ENCODE peak calls at places on chromosomes 1 and 21, in nine cellular contexts. A is cardiac muscle cell; K is stomach; D is CD8-positive, alpha-beta memory T cell; Y is left ventricle myocardium inferior; T is heart left ventricle; B is tibial artery; U is SJSA1; S is breast epithelium. H is an unnamed sample.

GRCh38 chr1:172340520-172340919 is 80.0 kb upstream of the C1orf105 start:
- DNase-seq in A (no peak), K (no peak), D (no peak), Y (no peak), T (no peak), B (no peak), U (no peak), S (no peak), H (no peak)

GRCh38 chr1:22879445-22879844 is 93.2 kb downstream of the LACTBL1 start:
- DNase-seq in A (no peak), K (no peak), D (no peak), Y (no peak), T (no peak), B (no peak), U (no peak), S (no peak), H (no peak)

GRCh38 chr1:211951856-211952255 is 83.5 kb downstream of the INTS7 start:
- DNase-seq in A (peak), K (no peak), D (no peak), Y (no peak), T (no peak), B (no peak), U (no peak), S (no peak), H (no peak)

GRCh38 chr1:48498096-48498791 is 26.2 kb upstream of the SPATA6 start:
- DNase-seq in A (peak), K (peak), D (peak), Y (peak), T (peak), B (peak), U (peak), S (peak), H (peak)

GRCh38 chr1:98306517-98307089 is 354.9 kb upstream of the SNX7 start:
- DNase-seq in A (no peak), K (no peak), D (no peak), Y (no peak), T (no peak), B (no peak), U (no peak), S (no peak), H (no peak)

GRCh38 chr1:18191037-18191867 is 83.7 kb downstream of the IGSF21 start:
- DNase-seq in A (no peak), K (no peak), D (no peak), Y (no peak), T (no peak), B (no peak), U (no peak), S (no peak), H (no peak)

GRCh38 chr1:51576923-51577322 is 40.0 kb upstream of the OSBPL9 start:
- DNase-seq in A (no peak), K (no peak), D (no peak), Y (no peak), T (no peak), B (no peak), U (no peak), S (no peak), H (no peak)

GRCh38 chr1:54798769-54799641 is 2.1 kb downstream of the TTC22 start:
- DNase-seq in A (peak), K (peak), D (no peak), Y (no peak), T (no peak), B (no peak), U (no peak), S (no peak), H (no peak)

GRCh38 chr21:26534517-26534916 is 38.6 kb downstream of the CYYR1 start:
- DNase-seq in A (no peak), K (no peak), D (no peak), Y (no peak), T (no peak), B (no peak), U (no peak), S (no peak), H (no peak)

GRCh38 chr21:31730687-31731111 is 1.2 kb downstream of the SCAF4 start:
- DNase-seq in A (no peak), K (no peak), D (no peak), Y (no peak), T (no peak), B (no peak), U (peak), S (no peak), H (peak)

GRCh38 chr1:218837051-218837450 is 336.6 kb upstream of the LYPLAL1 start:
- DNase-seq in A (peak), K (no peak), D (no peak), Y (no peak), T (no peak), B (no peak), U (no peak), S (no peak), H (no peak)

GRCh38 chr1:2483970-2484369 is 7.9 kb downstream of the PLCH2 start:
- DNase-seq in A (no peak), K (no peak), D (no peak), Y (no peak), T (no peak), B (no peak), U (no peak), S (no peak), H (no peak)

GRCh38 chr1:244802041-244802440 is 33.4 kb upstream of the COX20 start:
- DNase-seq in A (no peak), K (peak), D (no peak), Y (no peak), T (no peak), B (no peak), U (no peak), S (peak), H (no peak)

GRCh38 chr1:116785006-116785405 is 30.8 kb downstream of the CD2 start:
- DNase-seq in A (no peak), K (no peak), D (no peak), Y (no peak), T (no peak), B (no peak), U (no peak), S (no peak), H (no peak)

GRCh38 chr1:2412773-2413494 is 570 bp upstream of the PEX10 start:
- DNase-seq in A (peak), K (no peak), D (no peak), Y (no peak), T (peak), B (no peak), U (peak), S (no peak), H (no peak)

GRCh38 chr1:203219934-203220333 is 9.5 kb downstream of the CHIT1 start:
- DNase-seq in A (no peak), K (no peak), D (no peak), Y (no peak), T (no peak), B (no peak), U (no peak), S (no peak), H (no peak)

GRCh38 chr1:162666006-162666645 is 33.9 kb downstream of the DDR2 start:
- DNase-seq in A (peak), K (no peak), D (no peak), Y (no peak), T (no peak), B (no peak), U (no peak), S (no peak), H (no peak)

GRCh38 chr1:221711156-221711577 is 30.7 kb downstream of the DUSP10 start:
- DNase-seq in A (no peak), K (no peak), D (no peak), Y (no peak), T (no peak), B (no peak), U (no peak), S (no peak), H (no peak)

GRCh38 chr1:84433253-84434080 is 35.2 kb downstream of the DNASE2B start:
- DNase-seq in A (peak), K (peak), D (no peak), Y (no peak), T (peak), B (peak), U (peak), S (no peak), H (peak)

GRCh38 chr21:45291613-45292398 is 4.1 kb upstream of the POFUT2 start:
- DNase-seq in A (no peak), K (peak), D (no peak), Y (no peak), T (no peak), B (peak), U (no peak), S (peak), H (peak)

GRCh38 chr1:75533085-75533484 is 77.8 kb downstream of the SLC44A5 start:
- DNase-seq in A (no peak), K (no peak), D (no peak), Y (no peak), T (no peak), B (no peak), U (no peak), S (no peak), H (no peak)

GRCh38 chr1:121587777-121588176 is 403.0 kb downstream of the SRGAP2C start:
- DNase-seq in A (no peak), K (no peak), D (no peak), Y (no peak), T (no peak), B (no peak), U (no peak), S (no peak), H (no peak)

GRCh38 chr21:29235714-29236197 is 63.0 kb upstream of the BACH1 start:
- DNase-seq in A (no peak), K (no peak), D (no peak), Y (no peak), T (no peak), B (no peak), U (no peak), S (no peak), H (no peak)

GRCh38 chr21:36306872-36307534 is 13.0 kb upstream of the MORC3 start:
- DNase-seq in A (no peak), K (no peak), D (no peak), Y (no peak), T (no peak), B (no peak), U (no peak), S (no peak), H (no peak)

DNA sequence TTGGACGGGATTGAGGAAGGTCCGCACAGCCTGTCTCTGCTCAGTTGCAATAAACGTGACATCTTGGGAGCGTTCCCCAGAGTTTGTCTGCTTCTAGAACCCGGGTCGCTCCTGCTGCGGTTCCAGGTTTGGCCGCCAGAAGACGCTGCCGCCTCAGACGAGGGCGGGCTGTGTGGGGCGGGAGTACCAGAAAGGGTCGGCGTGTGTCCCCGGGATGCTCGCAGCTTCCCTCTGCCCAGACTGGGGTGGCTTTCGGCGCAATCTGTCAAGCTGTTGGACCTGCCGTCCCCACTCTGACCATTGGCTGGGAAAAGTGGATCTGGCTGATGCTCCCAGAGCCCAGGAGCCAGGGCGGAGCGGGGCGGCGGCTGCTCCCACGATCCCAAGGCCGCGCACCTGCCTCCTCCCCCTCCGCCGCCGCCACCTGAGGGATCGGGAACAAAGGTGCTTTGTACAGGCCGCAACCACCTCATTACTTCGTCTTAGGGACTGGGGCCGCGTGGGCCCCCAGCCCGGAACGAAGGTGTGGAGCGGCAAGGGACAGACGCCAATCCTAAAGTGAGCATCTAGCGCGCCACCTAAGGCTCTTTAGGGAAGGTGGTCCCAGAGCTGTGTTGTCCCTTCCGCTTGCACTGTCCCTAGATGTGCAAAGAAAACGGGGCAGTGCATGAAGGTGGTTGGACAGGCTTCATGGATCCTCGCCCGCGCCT is 683 bp upstream of the EFNA4 start:
- DNase-seq in A (peak), K (peak), D (peak), Y (peak), T (peak), B (no peak), U (no peak), S (peak), H (peak)
- H3K27ac ChIP-seq in A (no peak), K (peak), D (no peak), Y (no peak), T (no peak), B (no peak), U (no peak), S (peak), H (no peak)

DNA sequence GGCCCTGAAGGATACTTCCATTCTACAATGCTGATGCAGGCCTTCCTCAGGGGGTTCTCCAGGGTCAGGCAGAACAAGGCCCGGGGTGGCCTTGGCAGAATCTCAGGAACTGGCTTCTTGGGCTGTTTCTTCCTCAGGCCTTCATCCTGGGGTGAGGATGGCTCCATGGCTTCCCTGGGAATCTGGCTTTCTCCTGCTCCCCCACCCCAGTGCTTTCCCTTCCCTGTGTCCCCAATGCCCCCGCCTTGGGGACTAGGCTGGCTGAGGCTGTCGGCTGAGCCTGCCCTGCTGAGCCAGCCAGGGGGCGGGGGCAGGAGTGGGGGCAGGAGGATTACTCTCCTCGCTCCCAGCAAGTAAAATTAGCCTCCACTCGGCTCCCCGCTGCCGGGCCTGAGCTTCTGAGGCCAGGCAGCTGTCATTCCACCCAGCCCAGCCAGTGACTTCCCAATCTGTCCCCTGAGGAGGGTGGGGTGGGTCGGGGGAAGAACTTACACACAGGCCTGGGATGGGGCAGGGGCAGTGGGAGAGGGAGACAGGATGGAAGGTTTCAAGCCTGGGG is at the start of gene CACNA1S:
- DNase-seq in A (no peak), K (no peak), D (no peak), Y (no peak), T (no peak), B (no peak), U (no peak), S (no peak), H (no peak)
- H3K4me3 ChIP-seq in A (no peak), K (no peak), D (no peak), Y (no peak), T (no peak), B (no peak), U (no peak), S (no peak), H (no peak)

DNA sequence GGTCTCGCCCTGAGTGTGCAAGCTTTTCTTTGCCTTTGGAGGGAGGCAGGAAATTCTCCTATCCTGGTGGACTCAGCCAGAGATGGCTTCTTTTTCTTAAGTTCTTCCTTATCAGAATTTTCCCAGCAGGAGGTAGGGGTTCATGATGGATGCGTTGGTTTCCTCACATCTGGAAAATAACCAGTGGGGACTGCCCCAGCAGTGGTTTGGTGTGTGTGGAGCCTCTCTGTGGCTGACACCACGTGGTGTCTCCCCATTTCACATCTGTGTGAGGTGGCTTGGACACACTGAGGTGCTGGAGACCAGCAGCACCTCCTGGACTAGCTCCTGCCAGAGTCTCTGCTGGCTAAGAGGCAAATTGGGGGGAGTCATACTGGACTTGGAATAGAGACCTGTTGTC is 32.6 kb downstream of the B3GALT5 start:
- DNase-seq in A (no peak), K (no peak), D (no peak), Y (no peak), T (no peak), B (no peak), U (no peak), S (no peak), H (no peak)
- H3K27ac ChIP-seq in A (no peak), K (no peak), D (no peak), Y (no peak), T (no peak), B (no peak), U (no peak), S (no peak), H (no peak)

GRCh38 chr1:25621876-25622275 is 5.3 kb downstream of the MAN1C1 start:
- DNase-seq in A (no peak), K (no peak), D (no peak), Y (no peak), T (no peak), B (no peak), U (no peak), S (no peak), H (no peak)

GRCh38 chr1:25619101-25619890 is 2.7 kb downstream of the MAN1C1 start:
- DNase-seq in A (peak), K (no peak), D (no peak), Y (peak), T (peak), B (no peak), U (peak), S (no peak), H (peak)

GRCh38 chr1:25622526-25622925 is 5.9 kb downstream of the MAN1C1 start:
- DNase-seq in A (no peak), K (no peak), D (no peak), Y (no peak), T (no peak), B (no peak), U (no peak), S (no peak), H (no peak)

GRCh38 chr1:25620211-25620610 is 3.6 kb downstream of the MAN1C1 start:
- DNase-seq in A (no peak), K (no peak), D (no peak), Y (no peak), T (no peak), B (no peak), U (no peak), S (no peak), H (no peak)

DNA sequence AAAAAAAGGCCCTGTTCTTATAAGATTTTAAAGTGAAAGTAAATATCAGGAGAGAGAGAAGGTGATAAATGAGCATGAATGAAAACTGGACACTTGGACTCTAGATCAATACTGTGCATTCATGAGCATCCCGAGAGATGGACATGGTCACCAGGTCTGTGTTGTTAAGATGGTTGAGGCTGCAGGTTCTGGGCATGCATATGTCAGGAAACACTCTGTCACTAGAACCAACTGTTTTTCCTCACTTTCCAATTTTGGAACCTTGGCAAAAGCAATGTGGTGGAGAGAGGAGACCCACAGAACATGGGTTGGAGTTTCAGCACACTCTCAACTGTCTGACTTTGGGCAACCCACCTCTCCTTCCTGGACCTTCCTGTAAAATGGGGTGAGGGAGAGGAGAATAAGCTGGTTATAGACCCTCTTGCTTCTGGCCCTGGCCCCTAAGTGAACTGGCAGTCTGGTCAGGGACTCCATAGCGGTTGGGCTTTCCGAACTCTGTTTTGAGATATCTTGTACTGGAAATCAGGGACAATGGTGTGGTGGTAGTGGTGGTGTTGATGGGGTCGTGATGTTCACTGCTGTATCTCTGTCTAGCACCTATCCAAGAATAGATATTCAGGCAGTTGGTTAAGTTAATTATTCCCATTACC is 4.2 kb downstream of the MAN1C1 start:
- DNase-seq in A (no peak), K (no peak), D (no peak), Y (no peak), T (no peak), B (no peak), U (no peak), S (no peak), H (no peak)
- H3K4me3 ChIP-seq in A (peak), K (no peak), D (peak), Y (peak), T (no peak), B (no peak), U (no peak), S (no peak), H (no peak)

GRCh38 chr1:33381979-33382378 is 48.9 kb downstream of the PHC2 start:
- DNase-seq in A (no peak), K (no peak), D (no peak), Y (no peak), T (no peak), B (no peak), U (no peak), S (no peak), H (no peak)
- H3K27ac ChIP-seq in A (no peak), K (no peak), D (no peak), Y (peak), T (peak), B (no peak), U (no peak), S (no peak), H (no peak)

DNA sequence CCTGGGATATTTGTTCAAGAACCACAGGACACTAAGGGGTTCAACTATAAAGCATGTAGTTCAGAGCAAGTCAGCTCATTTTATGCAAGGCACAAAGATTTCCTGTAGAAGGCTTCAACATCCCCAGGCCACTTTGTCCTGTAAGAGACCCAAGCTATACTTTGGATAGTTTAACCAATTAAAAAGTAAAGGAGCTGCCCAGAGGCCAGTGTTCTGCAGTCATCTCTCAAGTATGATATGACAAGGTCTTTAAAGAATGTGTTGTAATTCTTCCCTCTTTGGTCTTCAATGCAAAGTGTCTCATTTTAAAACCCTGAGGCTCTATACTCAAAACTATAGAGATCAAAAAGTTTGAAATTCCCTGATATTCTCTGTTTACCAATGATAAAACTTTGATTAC is 34.1 kb downstream of the KRTAP20-3 start:
- DNase-seq in A (no peak), K (no peak), D (no peak), Y (no peak), T (no peak), B (no peak), U (peak), S (no peak), H (no peak)
- H3K4me3 ChIP-seq in A (no peak), K (no peak), D (no peak), Y (no peak), T (no peak), B (no peak), U (no peak), S (no peak), H (no peak)

GRCh38 chr1:192630521-192631287 is 5.2 kb upstream of the RGS13 start:
- DNase-seq in A (no peak), K (no peak), D (no peak), Y (no peak), T (no peak), B (no peak), U (no peak), S (no peak), H (no peak)

GRCh38 chr1:192629602-192630001 is 6.3 kb upstream of the RGS13 start:
- DNase-seq in A (no peak), K (no peak), D (no peak), Y (no peak), T (no peak), B (no peak), U (no peak), S (no peak), H (no peak)

GRCh38 chr1:192628406-192629057 is 7.4 kb upstream of the RGS13 start:
- DNase-seq in A (no peak), K (no peak), D (no peak), Y (no peak), T (no peak), B (no peak), U (no peak), S (no peak), H (no peak)

GRCh38 chr1:192626366-192627179 is 9.4 kb upstream of the RGS13 start:
- DNase-seq in A (peak), K (no peak), D (no peak), Y (no peak), T (no peak), B (no peak), U (no peak), S (no peak), H (no peak)

DNA sequence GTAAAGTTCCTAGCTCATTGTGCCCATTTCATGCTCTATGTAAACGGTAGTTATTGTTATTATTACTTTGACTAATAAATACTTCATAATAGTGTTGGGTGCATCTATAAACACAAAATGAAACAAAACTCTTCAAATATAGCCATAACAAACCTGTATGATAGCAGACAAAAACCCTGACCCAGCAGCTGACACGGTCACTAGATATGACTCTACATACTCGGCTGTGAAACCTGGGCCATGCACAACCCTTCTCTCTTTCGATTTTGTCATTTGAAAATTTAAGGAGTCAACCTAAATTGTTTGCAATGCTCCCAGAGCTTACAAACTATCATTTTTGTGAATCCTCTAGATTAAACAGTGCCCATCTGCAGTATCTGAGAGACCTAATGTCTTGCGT is 8.0 kb upstream of the RGS13 start:
- DNase-seq in A (no peak), K (no peak), D (no peak), Y (no peak), T (no peak), B (no peak), U (no peak), S (no peak), H (no peak)
- H3K27ac ChIP-seq in A (peak), K (no peak), D (no peak), Y (no peak), T (no peak), B (no peak), U (no peak), S (no peak), H (no peak)